ENCODE peak calls at places on chromosome 11, in six cellular contexts. W, A, Y, O, P and M are unnamed samples. For H3K36me3 and H3K27me3, the result is how much of the 10 kb centered on the place peaks cover.

GRCh38 chr11:103358251-103358650 is 249.0 kb downstream of the DYNC2H1 start:
- DNase-seq in W (no peak), O (no peak), A (no peak), P (no peak), Y (no peak), M (no peak)

GRCh38 chr11:45896392-45897068 is 10.5 kb downstream of the FREY1 start:
- DNase-seq in A (no peak), Y (peak), O (peak), W (no peak), P (peak), M (no peak)

GRCh38 chr11:2366271-2366670 is 10.8 kb upstream of the CD81 start:
- DNase-seq in W (no peak), A (peak), O (peak), P (no peak), Y (no peak), M (no peak)

GRCh38 chr11:62505784-62506145 is 40.8 kb downstream of the AHNAK start:
- DNase-seq in P (no peak), Y (no peak), O (peak), W (no peak), A (no peak), M (no peak)

GRCh38 chr11:106724293-106724892 is 293.9 kb downstream of the GUCY1A2 start:
- DNase-seq in O (peak), P (no peak), Y (no peak), A (no peak), W (no peak), M (no peak)

GRCh38 chr11:134461621-134462020 is 49.6 kb upstream of the B3GAT1 start:
- DNase-seq in A (no peak), P (no peak), Y (no peak), O (no peak), W (no peak), M (no peak)

GRCh38 chr11:95897731-95898130 is 26.2 kb downstream of the MTMR2 start:
- DNase-seq in A (no peak), Y (no peak), O (peak), W (no peak), P (no peak), M (no peak)

GRCh38 chr11:3220101-3220500 is 1.5 kb upstream of the MRGPRG start:
- DNase-seq in Y (no peak), W (no peak), O (no peak), A (no peak), P (no peak), M (no peak)

GRCh38 chr11:16133867-16134266 is 222.5 kb downstream of the SOX6 start:
- DNase-seq in P (no peak), Y (no peak), O (no peak), W (no peak), A (no peak), M (no peak)

GRCh38 chr11:78850078-78850477 is 275.4 kb upstream of the NARS2 start:
- DNase-seq in A (no peak), W (no peak), O (no peak), Y (no peak), P (no peak), M (no peak)

GRCh38 chr11:56172256-56172835 is 4.1 kb upstream of the OR5J2 start:
- DNase-seq in Y (no peak), W (no peak), O (no peak), P (no peak), A (no peak), M (no peak)

GRCh38 chr11:116723511-116723910 is 49.3 kb downstream of the BUD13 start:
- DNase-seq in W (no peak), Y (no peak), O (no peak), A (no peak), P (no peak), M (no peak)

GRCh38 chr11:27912916-27913315 is 195.0 kb downstream of the KIF18A start:
- DNase-seq in Y (no peak), O (no peak), P (no peak), W (no peak), A (no peak), M (no peak)

GRCh38 chr11:75667268-75667830 is 1.5 kb downstream of the MAP6 start:
- DNase-seq in P (peak), A (no peak), W (peak), Y (peak), O (peak), M (no peak)

GRCh38 chr11:5204787-5205186 is 4.3 kb upstream of the OR51V1 start:
- DNase-seq in O (no peak), W (no peak), P (peak), Y (peak), A (no peak), M (no peak)

GRCh38 chr11:73997120-73997772 is 11.6 kb downstream of the UCP3 start:
- DNase-seq in A (no peak), O (no peak), P (no peak), Y (no peak), W (no peak), M (no peak)

GRCh38 chr11:117200813-117201515 is 1.8 kb downstream of the TAGLN start:
- DNase-seq in A (no peak), P (no peak), Y (no peak), O (peak), W (no peak), M (no peak)

GRCh38 chr11:1834132-1834610 is 619 bp upstream of the SYT8 start:
- DNase-seq in W (peak), P (no peak), A (peak), Y (no peak), O (peak), M (no peak)

GRCh38 chr11:65311197-65311631 is 3.5 kb upstream of the CDC42EP2 start:
- DNase-seq in W (no peak), A (no peak), O (peak), P (peak), Y (no peak), M (no peak)

GRCh38 chr11:82038151-82038550 is 695.5 kb downstream of the FAM181B start:
- DNase-seq in Y (no peak), O (no peak), A (no peak), W (no peak), P (no peak), M (no peak)

GRCh38 chr11:36492724-36493304 is 17.3 kb downstream of the TRAF6 start:
- DNase-seq in A (no peak), O (no peak), Y (peak), P (peak), W (no peak), M (no peak)

GRCh38 chr11:31804439-31805036 is 6.6 kb downstream of the PAX6 start:
- DNase-seq in Y (no peak), P (peak), W (no peak), O (no peak), A (no peak), M (no peak)

GRCh38 chr11:62678770-62679696 is at the start of gene UBXN1:
- DNase-seq in Y (peak), O (peak), W (peak), A (peak), P (peak), M (peak)

GRCh38 chr11:8025816-8026215 is 38.7 kb downstream of the EIF3F start:
- DNase-seq in O (no peak), A (no peak), P (no peak), W (no peak), Y (no peak), M (no peak)

GRCh38 chr11:2567026-2567671 is 122.3 kb downstream of the KCNQ1 start:
- DNase-seq in P (no peak), Y (no peak), O (no peak), A (no peak), W (no peak), M (no peak)

GRCh38 chr11:19344661-19345518 is 104.1 kb upstream of the E2F8 start:
- DNase-seq in W (no peak), A (no peak), O (peak), Y (peak), P (peak), M (no peak)

GRCh38 chr11:46617451-46618314 is at the start of gene ATG13:
- DNase-seq in A (peak), W (peak), O (peak), P (peak), Y (no peak), M (peak)

GRCh38 chr11:8829556-8829955 is 81.4 kb upstream of the AKIP1 start:
- DNase-seq in Y (no peak), O (no peak), W (no peak), P (no peak), A (no peak), M (no peak)

GRCh38 chr11:35682230-35683195 is 19.9 kb downstream of the TRIM44 start:
- DNase-seq in Y (no peak), W (no peak), A (no peak), P (peak), O (no peak), M (no peak)

GRCh38 chr11:47213985-47214564 is 699 bp upstream of the DDB2 start:
- DNase-seq in W (peak), P (peak), A (peak), O (peak), Y (peak), M (peak)

GRCh38 chr11:43988040-43988793 is 45.8 kb downstream of the C11orf96 start:
- DNase-seq in W (no peak), Y (no peak), A (no peak), O (no peak), P (no peak), M (no peak)

GRCh38 chr11:95282337-95282751 is 51.3 kb upstream of the SESN3 start:
- DNase-seq in P (peak), O (no peak), A (no peak), Y (no peak), W (no peak), M (no peak)

GRCh38 chr11:7523416-7524210 is 9.8 kb downstream of the PPFIBP2 start:
- DNase-seq in A (no peak), P (no peak), Y (no peak), O (peak), W (no peak), M (no peak)

GRCh38 chr11:18081551-18081950 is 24.3 kb downstream of the SAAL1 start:
- DNase-seq in P (no peak), O (no peak), Y (no peak), A (no peak), W (no peak), M (no peak)

GRCh38 chr11:65266210-65266609 is 4.4 kb downstream of the POLA2 start:
- DNase-seq in P (no peak), W (no peak), O (no peak), A (no peak), Y (no peak), M (no peak)

GRCh38 chr11:79052539-79052938 is 388.3 kb downstream of the TENM4 start:
- DNase-seq in P (peak), W (no peak), O (peak), Y (no peak), A (no peak), M (no peak)

GRCh38 chr11:116576523-116576922 is 196.3 kb downstream of the BUD13 start:
- DNase-seq in O (no peak), A (no peak), W (no peak), Y (no peak), P (no peak), M (no peak)

GRCh38 chr11:76491644-76492043 is 46.8 kb downstream of the EMSY start:
- DNase-seq in A (no peak), Y (no peak), W (no peak), P (no peak), O (no peak), M (no peak)

GRCh38 chr11:57638005-57638760 is 11.5 kb downstream of the YPEL4 start:
- DNase-seq in Y (peak), P (peak), W (peak), A (peak), O (peak), M (no peak)
- H3K4me3 ChIP-seq in Y (peak), P (peak), W (peak), A (peak), O (peak), M (peak)

GRCh38 chr11:118653684-118654390 is 25.6 kb downstream of the TREH start:
- DNase-seq in O (no peak), Y (no peak), W (no peak), A (no peak), P (no peak), M (no peak)

GRCh38 chr11:118649941-118650340 is 29.5 kb downstream of the TREH start:
- DNase-seq in P (no peak), A (no peak), O (no peak), Y (no peak), W (no peak), M (no peak)

GRCh38 chr11:118650366-118650765 is 29.1 kb downstream of the TREH start:
- DNase-seq in O (no peak), Y (no peak), A (no peak), P (no peak), W (no peak), M (no peak)

GRCh38 chr11:118651820-118652219 is 27.6 kb downstream of the TREH start:
- DNase-seq in O (no peak), P (no peak), A (no peak), Y (no peak), W (no peak), M (no peak)

GRCh38 chr11:118652681-118653181 is 26.7 kb downstream of the TREH start:
- DNase-seq in W (no peak), O (no peak), A (no peak), Y (no peak), P (no peak), M (no peak)
- H3K36me3 ChIP-seq in W (under half), O (half or more), A (under half), Y (half or more), P (under half), M (under half)

DNA sequence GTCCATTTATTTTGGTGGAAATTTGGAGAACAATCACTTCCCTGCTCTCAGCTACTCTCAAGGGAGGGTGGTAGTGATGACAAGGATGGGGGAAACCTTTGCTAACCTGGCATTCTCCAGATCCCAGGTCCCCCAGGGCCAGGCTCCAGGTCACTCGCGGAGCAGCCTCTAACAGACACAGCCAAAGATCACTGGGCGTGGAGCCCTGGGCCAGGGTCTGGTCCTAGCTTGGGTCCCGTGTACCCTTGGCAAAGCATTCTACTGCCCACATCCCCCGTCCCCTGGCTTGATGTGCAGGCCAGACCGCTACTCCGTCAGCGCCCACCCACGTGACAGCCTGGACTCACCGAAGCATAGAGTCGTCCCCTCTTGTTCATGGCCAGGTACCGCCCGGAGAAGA is 3.2 kb downstream of the FGF3 start:
- DNase-seq in Y (no peak), A (no peak), W (no peak), O (no peak), P (no peak), M (no peak)
- H3K27me3 ChIP-seq in Y (under half), A (half or more), W (under half), O (under half), P (half or more), M (under half)

DNA sequence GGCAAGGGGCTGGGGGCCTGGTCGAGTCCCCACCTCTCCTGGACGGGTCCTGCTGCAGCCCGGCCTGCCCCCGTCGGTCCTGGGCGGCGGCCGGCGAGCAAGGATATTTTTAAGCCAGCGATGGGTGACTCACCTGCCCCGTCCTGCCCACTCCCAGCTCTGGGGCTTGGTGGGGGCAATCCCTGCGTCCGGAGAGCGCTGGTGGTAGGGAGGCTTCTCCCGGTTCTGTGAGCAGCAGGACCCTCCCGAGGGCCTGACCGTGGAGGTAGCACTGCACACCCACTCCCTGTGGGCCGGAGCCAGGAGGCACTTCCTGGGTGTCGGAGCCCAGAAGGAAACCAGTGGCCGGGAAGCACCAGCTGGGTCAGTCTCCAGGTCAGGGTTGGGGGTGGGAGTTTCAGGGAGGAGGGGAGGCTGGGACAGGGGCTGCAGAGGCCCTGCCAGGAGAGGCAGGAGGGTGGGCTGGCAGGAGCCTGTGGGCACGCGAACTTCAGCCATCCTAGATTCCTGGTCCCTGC is 467 bp downstream of the EPS8L2 start:
- DNase-seq in P (no peak), Y (no peak), O (peak), W (peak), A (no peak), M (no peak)
- H3K4me3 ChIP-seq in P (peak), Y (peak), O (peak), W (peak), A (peak), M (no peak)